ENCODE peak calls at places on chromosomes 7 and 10, in seven cellular contexts. U is stimulated activated CD8-positive, alpha-beta memory T cell treated with anti-CD3 and anti-CD28 coated beads, Interleukin-2, amount 100 ng/mL, for 1 hour; A is brain microvascular endothelial cell; M is GM04503; R is Kasumi-1; J is cardiac fibroblast; O is LoVo. W is an unnamed sample.

GRCh38 chr7:138875794-138876193 is 77.8 kb upstream of the ATP6V0A4 start:
- DNase-seq in U (peak), A (peak), M (peak), R (no peak), J (peak), O (peak), W (peak)

GRCh38 chr7:8597565-8597964 is 164.2 kb downstream of the NXPH1 start:
- DNase-seq in U (no peak), A (no peak), M (no peak), R (no peak), J (no peak), O (no peak), W (no peak)

GRCh38 chr10:57468886-57469432 is 798.7 kb downstream of the IPMK start:
- DNase-seq in U (no peak), A (no peak), M (no peak), R (no peak), J (no peak), O (no peak), W (no peak)

GRCh38 chr10:66244953-66245352 is 680.9 kb upstream of the LRRTM3 start:
- DNase-seq in U (no peak), A (no peak), M (no peak), R (no peak), J (no peak), O (no peak), W (no peak)

GRCh38 chr10:86423739-86424138 is 57.1 kb upstream of the GRID1 start:
- DNase-seq in U (no peak), A (no peak), M (no peak), R (no peak), J (no peak), O (no peak), W (no peak)

GRCh38 chr10:62858364-62858763 is 42.2 kb upstream of the EGR2 start:
- DNase-seq in U (no peak), A (no peak), M (peak), R (no peak), J (peak), O (no peak), W (no peak)

GRCh38 chr10:103835121-103836045 is 20.0 kb downstream of the SH3PXD2A start:
- DNase-seq in U (no peak), A (no peak), M (no peak), R (peak), J (peak), O (no peak), W (no peak)

GRCh38 chr7:106736508-106737201 is 75.7 kb upstream of the CCDC71L start:
- DNase-seq in U (no peak), A (peak), M (peak), R (peak), J (peak), O (peak), W (peak)

GRCh38 chr10:122018951-122019413 is 30.0 kb downstream of the TACC2 start:
- DNase-seq in U (no peak), A (no peak), M (no peak), R (no peak), J (no peak), O (peak), W (no peak)

GRCh38 chr7:32032211-32032610 is 38.0 kb downstream of the PDE1C start:
- DNase-seq in U (no peak), A (no peak), M (no peak), R (no peak), J (no peak), O (no peak), W (no peak)

GRCh38 chr7:45625067-45625466 is 50.9 kb downstream of the ADCY1 start:
- DNase-seq in U (no peak), A (no peak), M (no peak), R (no peak), J (no peak), O (no peak), W (no peak)

GRCh38 chr10:124268976-124269375 is 149.7 kb downstream of the OAT start:
- DNase-seq in U (no peak), A (no peak), M (no peak), R (no peak), J (no peak), O (no peak), W (no peak)

GRCh38 chr7:90474284-90475210 is 5.1 kb downstream of the PTTG1IP2 start:
- DNase-seq in U (no peak), A (peak), M (peak), R (no peak), J (peak), O (peak), W (no peak)

GRCh38 chr10:34813626-34814227 is 1.4 kb downstream of the PARD3 start:
- DNase-seq in U (no peak), A (peak), M (no peak), R (no peak), J (peak), O (peak), W (no peak)

GRCh38 chr7:105885386-105886111 is 9.2 kb upstream of the ATXN7L1 start:
- DNase-seq in U (no peak), A (no peak), M (no peak), R (no peak), J (no peak), O (no peak), W (peak)

GRCh38 chr10:62738916-62739315 is 65.6 kb upstream of the ADO start:
- DNase-seq in U (no peak), A (peak), M (peak), R (no peak), J (no peak), O (no peak), W (no peak)

GRCh38 chr7:7323921-7324320 is 141.6 kb downstream of the C1GALT1 start:
- DNase-seq in U (no peak), A (no peak), M (no peak), R (no peak), J (no peak), O (no peak), W (no peak)

GRCh38 chr10:103781329-103782061 is 73.9 kb downstream of the SH3PXD2A start:
- DNase-seq in U (no peak), A (peak), M (peak), R (peak), J (peak), O (peak), W (no peak)

GRCh38 chr7:767941-768729 is 41.1 kb upstream of the PRKAR1B start:
- DNase-seq in U (no peak), A (peak), M (no peak), R (no peak), J (no peak), O (no peak), W (no peak)

GRCh38 chr10:29136401-29136800 is 152.5 kb upstream of the LYZL1 start:
- DNase-seq in U (no peak), A (no peak), M (no peak), R (no peak), J (peak), O (no peak), W (no peak)

GRCh38 chr7:1325646-1326510 is 93.2 kb downstream of the UNCX start:
- DNase-seq in U (no peak), A (no peak), M (no peak), R (no peak), J (no peak), O (no peak), W (no peak)

GRCh38 chr10:71547841-71548493 is 151.2 kb downstream of the CDH23 start:
- DNase-seq in U (no peak), A (peak), M (no peak), R (no peak), J (peak), O (no peak), W (no peak)

GRCh38 chr7:116809636-116810266 is 52.6 kb upstream of the CAPZA2 start:
- DNase-seq in U (no peak), A (peak), M (peak), R (peak), J (peak), O (peak), W (no peak)

GRCh38 chr7:148738737-148739535 is 40.2 kb downstream of the CUL1 start:
- DNase-seq in U (no peak), A (peak), M (no peak), R (no peak), J (no peak), O (no peak), W (no peak)

GRCh38 chr10:63720072-63720537 is 198.9 kb downstream of the REEP3 start:
- DNase-seq in U (no peak), A (peak), M (no peak), R (peak), J (peak), O (peak), W (peak)

GRCh38 chr10:97234403-97234802 is 48.6 kb upstream of the SLIT1 start:
- DNase-seq in U (no peak), A (peak), M (no peak), R (peak), J (peak), O (peak), W (no peak)

GRCh38 chr7:15433154-15433553 is 128.7 kb downstream of the AGMO start:
- DNase-seq in U (no peak), A (no peak), M (no peak), R (no peak), J (no peak), O (no peak), W (no peak)

GRCh38 chr7:30888783-30889182 is 22.9 kb upstream of the AQP1 start:
- DNase-seq in U (no peak), A (peak), M (peak), R (no peak), J (peak), O (peak), W (no peak)

GRCh38 chr7:132988117-132988516 is 93.8 kb downstream of the CHCHD3 start:
- DNase-seq in U (no peak), A (no peak), M (no peak), R (no peak), J (no peak), O (no peak), W (no peak)

GRCh38 chr10:5545778-5546710 is 21.3 kb downstream of the CALML3 start:
- DNase-seq in U (no peak), A (peak), M (no peak), R (no peak), J (peak), O (peak), W (no peak)

GRCh38 chr10:93180402-93181040 is 106.8 kb downstream of the CYP26A1 start:
- DNase-seq in U (no peak), A (no peak), M (peak), R (no peak), J (no peak), O (no peak), W (no peak)

GRCh38 chr10:99394761-99395386 is 35.5 kb downstream of the GOT1 start:
- DNase-seq in U (no peak), A (no peak), M (no peak), R (no peak), J (no peak), O (no peak), W (no peak)

GRCh38 chr7:93147358-93147757 is 827 bp downstream of the SAMD9L start:
- DNase-seq in U (peak), A (peak), M (no peak), R (peak), J (peak), O (peak), W (peak)

GRCh38 chr7:16708980-16709379 is 44.6 kb upstream of the TSPAN13 start:
- DNase-seq in U (no peak), A (peak), M (peak), R (no peak), J (peak), O (peak), W (no peak)

GRCh38 chr7:114857605-114858004 is 64.3 kb upstream of the MDFIC start:
- DNase-seq in U (no peak), A (peak), M (no peak), R (no peak), J (no peak), O (no peak), W (no peak)